ENCODE peak calls at places on chromosomes 5 and 9, in six cellular contexts. H is HEK293T, Y is Calu3, W is left ventricle myocardium inferior, D is anterior cingulate cortex, Q is neural crest cell. X is an unnamed sample.

GRCh38 chr9:79615038-79615437 is 43.3 kb downstream of the TLE4 start:
- DNase-seq in D (no peak), Y (no peak), W (no peak), Q (no peak), H (no peak), X (no peak)

GRCh38 chr9:113934826-113935676 is 58.9 kb downstream of the ZNF618 start:
- DNase-seq in D (no peak), H (no peak), Y (no peak), Q (no peak), W (no peak), X (no peak)

GRCh38 chr5:429453-430188 is 13.4 kb upstream of the EXOC3 start:
- DNase-seq in H (no peak), Y (no peak), Q (no peak), D (no peak), W (no peak), X (no peak)

GRCh38 chr5:11602298-11602697 is 301.9 kb downstream of the CTNND2 start:
- DNase-seq in D (no peak), Y (no peak), H (peak; percentile 5), W (no peak), Q (no peak), X (no peak)

GRCh38 chr5:89289604-89290003 is 406.6 kb upstream of the MEF2C start:
- DNase-seq in H (no peak), W (no peak), Q (no peak), Y (no peak), D (no peak), X (no peak)

GRCh38 chr9:93907551-93908199 is 47.5 kb downstream of the BARX1 start:
- DNase-seq in H (no peak), D (no peak), W (no peak), Y (no peak), Q (no peak), X (no peak)

GRCh38 chr9:21555911-21556310 is 73.8 kb upstream of the IFNE start:
- DNase-seq in W (no peak), D (no peak), H (no peak), Y (no peak), Q (no peak), X (no peak)

GRCh38 chr5:168039485-168040005 is 251.9 kb upstream of the WWC1 start:
- DNase-seq in Y (peak; percentile 42), Q (no peak), W (no peak), D (no peak), H (no peak), X (no peak)

GRCh38 chr5:150529555-150529954 is 21.6 kb downstream of the NDST1 start:
- DNase-seq in Y (no peak), H (no peak), Q (no peak), W (no peak), D (no peak), X (no peak)

GRCh38 chr9:32385135-32385884 is 867 bp downstream of the ACO1 start:
- DNase-seq in D (no peak), Y (no peak), H (peak; percentile 11), W (no peak), Q (no peak), X (no peak)

GRCh38 chr5:54844905-54845566 is 140.4 kb downstream of the ESM1 start:
- DNase-seq in H (no peak), D (no peak), W (no peak), Q (no peak), Y (no peak), X (peak; percentile 61)

GRCh38 chr5:170625221-170626165 is 121.7 kb downstream of the KCNIP1 start:
- DNase-seq in W (no peak), Q (no peak), H (no peak), Y (no peak), D (no peak), X (no peak)

GRCh38 chr5:180126716-180127681 is 55.4 kb upstream of the RNF130 start:
- DNase-seq in H (peak; percentile 86), Y (peak; percentile 79), Q (peak; percentile 56), D (no peak), W (no peak), X (peak; percentile 45)

GRCh38 chr9:110916361-110916760 is 121.9 kb downstream of the LPAR1 start:
- DNase-seq in D (no peak), W (no peak), Q (no peak), H (no peak), Y (no peak), X (no peak)

GRCh38 chr9:114286146-114286679 is 36.7 kb upstream of the ORM1 start:
- DNase-seq in H (no peak), Y (no peak), D (no peak), W (peak; percentile 2), Q (no peak), X (no peak)

GRCh38 chr5:143527808-143528207 is 124.3 kb upstream of the NR3C1 start:
- DNase-seq in W (no peak), Y (no peak), Q (no peak), H (no peak), D (no peak), X (no peak)

GRCh38 chr9:127803507-127804352 is 1.0 kb downstream of the FPGS start:
- DNase-seq in H (no peak), D (no peak), W (no peak), Q (no peak), Y (peak; percentile 63), X (peak; percentile 81)

GRCh38 chr9:38018964-38019602 is 49.9 kb downstream of the SHB start:
- DNase-seq in Q (no peak), D (no peak), W (no peak), H (no peak), Y (no peak), X (no peak)

GRCh38 chr5:110386782-110387181 is 339.7 kb downstream of the TMEM232 start:
- DNase-seq in Q (no peak), H (no peak), D (no peak), W (no peak), Y (peak; percentile 12), X (no peak)